ENCODE peak calls at places on chromosomes 13 and 19, in seven cellular contexts. One of them, this sample, is unnamed.
A peak's percentile ranks its signal among the peaks of the same experiment; 100 is the strongest.

GRCh38 chr19:11381535-11382369 is 2.4 kb downstream of the EPOR start:
- DNase-seq in foreskin keratinocyte: peak; percentile 86
- DNase-seq in GM10248: peak; percentile 88
- DNase-seq in fibroblast of villous mesenchyme: peak; percentile 86
- DNase-seq in fibroblast of lung: peak; percentile 82
- DNase-seq in fibroblast of pulmonary artery: peak; percentile 87
- DNase-seq in activated B cell treated with CpG ODN at 0.5 μM for 24 hours: peak; percentile 66
- DNase-seq in this sample: peak; percentile 95

GRCh38 chr13:77827350-77827749 is 91.3 kb downstream of the EDNRB start:
- DNase-seq in foreskin keratinocyte: no peak
- DNase-seq in GM10248: no peak
- DNase-seq in fibroblast of villous mesenchyme: no peak
- DNase-seq in fibroblast of lung: peak; percentile 39
- DNase-seq in fibroblast of pulmonary artery: peak; percentile 22
- DNase-seq in activated B cell treated with CpG ODN at 0.5 μM for 24 hours: no peak
- DNase-seq in this sample: no peak

GRCh38 chr19:55405638-55406037 is 1.9 kb downstream of the UBE2S start:
- DNase-seq in foreskin keratinocyte: no peak
- DNase-seq in GM10248: no peak
- DNase-seq in fibroblast of villous mesenchyme: no peak
- DNase-seq in fibroblast of lung: no peak
- DNase-seq in fibroblast of pulmonary artery: no peak
- DNase-seq in activated B cell treated with CpG ODN at 0.5 μM for 24 hours: no peak
- DNase-seq in this sample: no peak

GRCh38 chr19:55314396-55314795 is 10.7 kb downstream of the TMEM150B start:
- DNase-seq in foreskin keratinocyte: no peak
- DNase-seq in GM10248: no peak
- DNase-seq in fibroblast of villous mesenchyme: no peak
- DNase-seq in fibroblast of lung: no peak
- DNase-seq in fibroblast of pulmonary artery: no peak
- DNase-seq in activated B cell treated with CpG ODN at 0.5 μM for 24 hours: no peak
- DNase-seq in this sample: no peak

GRCh38 chr13:23876265-23876664 is 12.9 kb downstream of the MIPEP start:
- DNase-seq in foreskin keratinocyte: no peak
- DNase-seq in GM10248: no peak
- DNase-seq in fibroblast of villous mesenchyme: no peak
- DNase-seq in fibroblast of lung: peak; percentile 46
- DNase-seq in fibroblast of pulmonary artery: peak; percentile 38
- DNase-seq in activated B cell treated with CpG ODN at 0.5 μM for 24 hours: no peak
- DNase-seq in this sample: no peak

GRCh38 chr19:18253716-18254115 is 20.5 kb downstream of the IQCN start:
- DNase-seq in foreskin keratinocyte: peak; percentile 75
- DNase-seq in GM10248: no peak
- DNase-seq in fibroblast of villous mesenchyme: no peak
- DNase-seq in fibroblast of lung: no peak
- DNase-seq in fibroblast of pulmonary artery: no peak
- DNase-seq in activated B cell treated with CpG ODN at 0.5 μM for 24 hours: no peak
- DNase-seq in this sample: no peak

GRCh38 chr19:38252935-38253691 is 3.1 kb downstream of the PPP1R14A start:
- DNase-seq in foreskin keratinocyte: no peak
- DNase-seq in GM10248: no peak
- DNase-seq in fibroblast of villous mesenchyme: no peak
- DNase-seq in fibroblast of lung: peak; percentile 17
- DNase-seq in fibroblast of pulmonary artery: peak; percentile 33
- DNase-seq in activated B cell treated with CpG ODN at 0.5 μM for 24 hours: peak; percentile 62
- DNase-seq in this sample: no peak

GRCh38 chr13:112186091-112186490 is 119.1 kb downstream of the SOX1 start:
- DNase-seq in foreskin keratinocyte: no peak
- DNase-seq in GM10248: no peak
- DNase-seq in fibroblast of villous mesenchyme: no peak
- DNase-seq in fibroblast of lung: no peak
- DNase-seq in fibroblast of pulmonary artery: no peak
- DNase-seq in activated B cell treated with CpG ODN at 0.5 μM for 24 hours: no peak
- DNase-seq in this sample: no peak

GRCh38 chr13:64154514-64154913 is 2738.9 kb upstream of the PCDH20 start:
- DNase-seq in foreskin keratinocyte: peak; percentile 26
- DNase-seq in GM10248: no peak
- DNase-seq in fibroblast of villous mesenchyme: peak; percentile 3
- DNase-seq in fibroblast of lung: peak; percentile 54
- DNase-seq in fibroblast of pulmonary artery: peak; percentile 55
- DNase-seq in activated B cell treated with CpG ODN at 0.5 μM for 24 hours: no peak
- DNase-seq in this sample: no peak
- TF ChIP-seq CTCF in foreskin keratinocyte: peak; percentile 36
- TF ChIP-seq CTCF in GM10248: no peak
- TF ChIP-seq CTCF in fibroblast of villous mesenchyme: no peak
- TF ChIP-seq CTCF in fibroblast of lung: peak; percentile 31
- TF ChIP-seq CTCF in fibroblast of pulmonary artery: peak; percentile 45
- TF ChIP-seq CTCF in activated B cell treated with CpG ODN at 0.5 μM for 24 hours: no peak
- TF ChIP-seq CTCF in this sample: no peak

GRCh38 chr13:108383676-108384075 is 114.2 kb downstream of the TNFSF13B start:
- DNase-seq in foreskin keratinocyte: no peak
- DNase-seq in GM10248: no peak
- DNase-seq in fibroblast of villous mesenchyme: no peak
- DNase-seq in fibroblast of lung: no peak
- DNase-seq in fibroblast of pulmonary artery: no peak
- DNase-seq in activated B cell treated with CpG ODN at 0.5 μM for 24 hours: no peak
- DNase-seq in this sample: no peak
- TF ChIP-seq CTCF in foreskin keratinocyte: no peak
- TF ChIP-seq CTCF in GM10248: no peak
- TF ChIP-seq CTCF in fibroblast of villous mesenchyme: no peak
- TF ChIP-seq CTCF in fibroblast of lung: no peak
- TF ChIP-seq CTCF in fibroblast of pulmonary artery: no peak
- TF ChIP-seq CTCF in activated B cell treated with CpG ODN at 0.5 μM for 24 hours: no peak
- TF ChIP-seq CTCF in this sample: no peak

GRCh38 chr13:71578048-71578447 is 289.0 kb downstream of the DACH1 start:
- DNase-seq in foreskin keratinocyte: no peak
- DNase-seq in GM10248: no peak
- DNase-seq in fibroblast of villous mesenchyme: no peak
- DNase-seq in fibroblast of lung: no peak
- DNase-seq in fibroblast of pulmonary artery: no peak
- DNase-seq in activated B cell treated with CpG ODN at 0.5 μM for 24 hours: no peak
- DNase-seq in this sample: no peak

GRCh38 chr13:71577127-71577526 is 289.9 kb downstream of the DACH1 start:
- DNase-seq in foreskin keratinocyte: peak; percentile 73
- DNase-seq in GM10248: no peak
- DNase-seq in fibroblast of villous mesenchyme: no peak
- DNase-seq in fibroblast of lung: no peak
- DNase-seq in fibroblast of pulmonary artery: peak; percentile 10
- DNase-seq in activated B cell treated with CpG ODN at 0.5 μM for 24 hours: no peak
- DNase-seq in this sample: no peak

DNA sequence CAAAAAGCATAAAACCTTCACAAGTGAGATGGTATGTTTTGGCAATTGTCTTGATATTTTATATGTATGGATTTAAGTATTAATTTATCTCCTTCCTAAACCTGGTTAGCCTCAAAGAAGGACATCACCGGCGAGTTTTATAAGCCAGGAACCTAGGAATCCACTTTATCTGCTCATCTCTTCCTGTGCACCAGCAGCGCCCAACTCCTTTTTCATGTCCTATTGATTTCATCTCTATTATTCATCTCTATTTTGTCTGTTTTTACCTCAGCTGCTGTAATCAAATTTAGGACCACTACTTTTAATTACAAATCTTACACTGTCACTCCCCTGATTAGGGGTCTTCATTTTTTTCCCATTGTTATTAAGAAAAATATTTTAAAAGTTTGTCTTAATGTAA is 286.4 kb downstream of the DACH1 start:
- DNase-seq in foreskin keratinocyte: no peak
- DNase-seq in GM10248: no peak
- DNase-seq in fibroblast of villous mesenchyme: no peak
- DNase-seq in fibroblast of lung: no peak
- DNase-seq in fibroblast of pulmonary artery: no peak
- DNase-seq in activated B cell treated with CpG ODN at 0.5 μM for 24 hours: no peak
- DNase-seq in this sample: no peak
- TF ChIP-seq CTCF in foreskin keratinocyte: no peak
- TF ChIP-seq CTCF in GM10248: no peak
- TF ChIP-seq CTCF in fibroblast of villous mesenchyme: no peak
- TF ChIP-seq CTCF in fibroblast of lung: no peak
- TF ChIP-seq CTCF in fibroblast of pulmonary artery: no peak
- TF ChIP-seq CTCF in activated B cell treated with CpG ODN at 0.5 μM for 24 hours: no peak
- TF ChIP-seq CTCF in this sample: no peak

GRCh38 chr19:58021541-58022282 is 12.1 kb upstream of the ZSCAN1 start:
- DNase-seq in foreskin keratinocyte: no peak
- DNase-seq in GM10248: no peak
- DNase-seq in fibroblast of villous mesenchyme: peak; percentile 50
- DNase-seq in fibroblast of lung: peak; percentile 72
- DNase-seq in fibroblast of pulmonary artery: peak; percentile 50
- DNase-seq in activated B cell treated with CpG ODN at 0.5 μM for 24 hours: no peak
- DNase-seq in this sample: peak; percentile 81
- TF ChIP-seq CTCF in foreskin keratinocyte: peak; percentile 52
- TF ChIP-seq CTCF in GM10248: peak; percentile 7
- TF ChIP-seq CTCF in fibroblast of villous mesenchyme: peak; percentile 40
- TF ChIP-seq CTCF in fibroblast of lung: peak; percentile 46
- TF ChIP-seq CTCF in fibroblast of pulmonary artery: peak; percentile 22
- TF ChIP-seq CTCF in activated B cell treated with CpG ODN at 0.5 μM for 24 hours: no peak
- TF ChIP-seq CTCF in this sample: peak; percentile 67

GRCh38 chr19:45820413-45821102 is 5.5 kb upstream of the RSPH6A start:
- DNase-seq in foreskin keratinocyte: no peak
- DNase-seq in GM10248: no peak
- DNase-seq in fibroblast of villous mesenchyme: no peak
- DNase-seq in fibroblast of lung: no peak
- DNase-seq in fibroblast of pulmonary artery: no peak
- DNase-seq in activated B cell treated with CpG ODN at 0.5 μM for 24 hours: no peak
- DNase-seq in this sample: no peak
- TF ChIP-seq CTCF in foreskin keratinocyte: no peak
- TF ChIP-seq CTCF in GM10248: no peak
- TF ChIP-seq CTCF in fibroblast of villous mesenchyme: no peak
- TF ChIP-seq CTCF in fibroblast of lung: no peak
- TF ChIP-seq CTCF in fibroblast of pulmonary artery: no peak
- TF ChIP-seq CTCF in activated B cell treated with CpG ODN at 0.5 μM for 24 hours: no peak
- TF ChIP-seq CTCF in this sample: no peak

This sample was measured in activated CD8-positive, alpha-beta T cell treated with anti-CD3 and anti-CD28 coated beads for 36 hours.